ENCODE peak calls at places on chromosomes 7 and 10, in four cellular contexts. U is IMR-90, S is GM12878, C is K562. O is an unnamed sample.

GRCh38 chr10:44647877-44648542 is 263.1 kb upstream of the CXCL12 start:
- DNase-seq in U (peak; percentile 71), S (peak; percentile 27), C (no peak), O (no peak)

GRCh38 chr10:26790596-26790995 is 70.2 kb downstream of the ABI1 start:
- DNase-seq in U (peak; percentile 28), S (no peak), C (no peak), O (no peak)

GRCh38 chr10:59088912-59089573 is 87.4 kb upstream of the PHYHIPL start:
- DNase-seq in U (no peak), S (no peak), C (no peak), O (no peak)

GRCh38 chr10:117653170-117653515 is 110.6 kb downstream of the EMX2 start:
- DNase-seq in U (peak; percentile 60), S (peak; percentile 98), C (no peak), O (peak; percentile 18)

GRCh38 chr10:86775056-86775858 is 18.8 kb downstream of the BMPR1A start:
- DNase-seq in U (peak; percentile 33), S (peak; percentile 55), C (peak; percentile 24), O (no peak)

GRCh38 chr7:121286742-121287699 is 41.8 kb upstream of the WNT16 start:
- DNase-seq in U (peak; percentile 53), S (no peak), C (no peak), O (no peak)

GRCh38 chr7:73892003-73892975 is 31.3 kb downstream of the TMEM270 start:
- DNase-seq in U (peak; percentile 79), S (no peak), C (no peak), O (peak; percentile 53)

GRCh38 chr7:55296070-55296469 is 69.1 kb upstream of the LANCL2 start:
- DNase-seq in U (no peak), S (no peak), C (no peak), O (no peak)

GRCh38 chr7:116028808-116029207 is 1.8 kb downstream of the TFEC start:
- DNase-seq in U (no peak), S (peak; percentile 26), C (no peak), O (peak; percentile 17)

GRCh38 chr10:80144302-80145131 is 12.0 kb downstream of the PLAC9 start:
- DNase-seq in U (no peak), S (no peak), C (peak; percentile 51), O (no peak)

GRCh38 chr7:102008535-102009262 is 191.3 kb downstream of the CUX1 start:
- DNase-seq in U (no peak), S (no peak), C (no peak), O (no peak)

GRCh38 chr10:21173964-21174669 is 277.0 kb upstream of the NEBL start:
- DNase-seq in U (no peak), S (no peak), C (peak; percentile 55), O (no peak)

GRCh38 chr7:157219154-157219553 is 80.4 kb downstream of the UBE3C start:
- DNase-seq in U (no peak), S (no peak), C (no peak), O (no peak)

GRCh38 chr10:33234779-33235178 is 99.7 kb downstream of the NRP1 start:
- DNase-seq in U (no peak), S (no peak), C (no peak), O (peak; percentile 87)

GRCh38 chr10:34768261-34768971 is 46.7 kb downstream of the PARD3 start:
- DNase-seq in U (peak; percentile 21), S (no peak), C (no peak), O (no peak)

GRCh38 chr7:50068850-50069551 is 24.0 kb downstream of the ZPBP start:
- DNase-seq in U (no peak), S (peak; percentile 9), C (no peak), O (no peak)

GRCh38 chr7:6286486-6286885 is 14.1 kb upstream of the CYTH3 start:
- DNase-seq in U (no peak), S (no peak), C (no peak), O (no peak)

GRCh38 chr10:3468919-3469638 is 296.5 kb upstream of the PITRM1 start:
- DNase-seq in U (peak; percentile 96), S (no peak), C (no peak), O (peak; percentile 75)

GRCh38 chr7:148625342-148625741 is 34.8 kb downstream of the C7orf33 start:
- DNase-seq in U (no peak), S (no peak), C (no peak), O (no peak)

GRCh38 chr10:10662720-10663467 is 354.8 kb upstream of the CELF2 start:
- DNase-seq in U (no peak), S (no peak), C (no peak), O (no peak)

GRCh38 chr10:59234814-59235429 is 58.5 kb downstream of the PHYHIPL start:
- DNase-seq in U (peak; percentile 58), S (no peak), C (no peak), O (peak; percentile 41)

GRCh38 chr10:72809033-72809432 is 84.5 kb upstream of the OIT3 start:
- DNase-seq in U (peak; percentile 64), S (no peak), C (no peak), O (no peak)

GRCh38 chr10:88926484-88927249 is 25.9 kb downstream of the ACTA2 start:
- DNase-seq in U (peak; percentile 96), S (no peak), C (no peak), O (no peak)

GRCh38 chr10:99652800-99653390 is 6.4 kb upstream of the ENTPD7 start:
- DNase-seq in U (no peak), S (no peak), C (no peak), O (no peak)

GRCh38 chr10:111323567-111323966 is 246.7 kb downstream of the ADRA2A start:
- DNase-seq in U (no peak), S (no peak), C (no peak), O (no peak)

GRCh38 chr10:69474688-69475432 is 23.6 kb downstream of the TSPAN15 start:
- DNase-seq in U (peak; percentile 51), S (no peak), C (no peak), O (peak; percentile 33)

GRCh38 chr7:32470871-32471270 is 19.3 kb downstream of the LSM5 start:
- DNase-seq in U (no peak), S (no peak), C (no peak), O (no peak)

GRCh38 chr10:23499317-23499716 is 60.4 kb downstream of the OTUD1 start:
- DNase-seq in U (no peak), S (no peak), C (no peak), O (no peak)

GRCh38 chr10:109430844-109431243 is 492.5 kb downstream of the XPNPEP1 start:
- DNase-seq in U (no peak), S (no peak), C (no peak), O (no peak)

GRCh38 chr10:47027108-47027811 is 116.0 kb downstream of the PTPN20 start:
- DNase-seq in U (no peak), S (no peak), C (no peak), O (no peak)

GRCh38 chr10:45001382-45002148 is 842 bp downstream of the ZNF22 start:
- DNase-seq in U (peak; percentile 69), S (peak; percentile 44), C (peak; percentile 50), O (peak; percentile 94)

GRCh38 chr10:18044976-18045720 is 93.4 kb downstream of the SLC39A12 start:
- DNase-seq in U (peak; percentile 96), S (no peak), C (no peak), O (no peak)

GRCh38 chr7:44533301-44534055 is 7.7 kb downstream of the NPC1L1 start:
- DNase-seq in U (peak; percentile 41), S (no peak), C (no peak), O (no peak)

GRCh38 chr10:82558208-82558607 is 683.2 kb downstream of the NRG3 start:
- DNase-seq in U (no peak), S (no peak), C (no peak), O (peak; percentile 4)

GRCh38 chr10:82551501-82551900 is 676.5 kb downstream of the NRG3 start:
- DNase-seq in U (no peak), S (no peak), C (no peak), O (no peak)

DNA sequence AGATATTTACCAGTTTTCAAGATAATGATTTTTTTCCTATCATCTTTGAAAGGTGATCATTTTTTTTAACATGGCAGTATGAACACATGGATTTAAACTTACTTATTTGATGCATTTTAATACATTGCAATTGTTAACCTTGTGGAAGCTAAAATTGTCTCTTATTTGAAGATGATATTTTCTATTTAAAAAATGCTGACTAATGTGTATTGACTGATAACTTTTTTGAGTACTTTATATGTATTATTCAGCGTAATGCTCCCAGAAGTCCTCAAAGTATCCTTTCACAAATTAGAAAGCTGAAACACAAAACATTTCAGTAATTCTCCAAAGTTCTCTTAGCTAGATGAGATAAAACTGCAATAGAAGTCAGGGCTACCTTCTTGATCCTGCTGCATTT is 677.3 kb downstream of the NRG3 start:
- DNase-seq in U (no peak), S (no peak), C (no peak), O (no peak)
- TF ChIP-seq FOS in U (no peak), S (no peak), C (no peak), O (no peak)

GRCh38 chr7:1169409-1170368 is 9.7 kb upstream of the ZFAND2A start:
- DNase-seq in U (no peak), S (peak; percentile 56), C (peak; percentile 94), O (peak; percentile 90)
- H3K4me3 ChIP-seq in U (no peak overlapping the region), S (peak overlapping the region; percentile 47), C (peak overlapping the region; percentile 68), O (peak overlapping the region; percentile 47)

GRCh38 chr7:154861589-154861988 is 141.3 kb downstream of the PAXIP1 start:
- DNase-seq in U (no peak), S (no peak), C (no peak), O (no peak)

GRCh38 chr7:154858836-154859537 is 143.9 kb downstream of the PAXIP1 start:
- DNase-seq in U (no peak), S (no peak), C (no peak), O (no peak)

GRCh38 chr7:154862153-154862791 is 140.7 kb downstream of the PAXIP1 start:
- DNase-seq in U (no peak), S (no peak), C (no peak), O (no peak)

GRCh38 chr7:154859747-154860620 is 142.9 kb downstream of the PAXIP1 start:
- DNase-seq in U (no peak), S (no peak), C (no peak), O (no peak)

GRCh38 chr7:154860621-154861375 is 142.1 kb downstream of the PAXIP1 start:
- DNase-seq in U (no peak), S (no peak), C (no peak), O (no peak)
- TF ChIP-seq FOS in U (no peak), S (no peak), C (no peak), O (no peak)

DNA sequence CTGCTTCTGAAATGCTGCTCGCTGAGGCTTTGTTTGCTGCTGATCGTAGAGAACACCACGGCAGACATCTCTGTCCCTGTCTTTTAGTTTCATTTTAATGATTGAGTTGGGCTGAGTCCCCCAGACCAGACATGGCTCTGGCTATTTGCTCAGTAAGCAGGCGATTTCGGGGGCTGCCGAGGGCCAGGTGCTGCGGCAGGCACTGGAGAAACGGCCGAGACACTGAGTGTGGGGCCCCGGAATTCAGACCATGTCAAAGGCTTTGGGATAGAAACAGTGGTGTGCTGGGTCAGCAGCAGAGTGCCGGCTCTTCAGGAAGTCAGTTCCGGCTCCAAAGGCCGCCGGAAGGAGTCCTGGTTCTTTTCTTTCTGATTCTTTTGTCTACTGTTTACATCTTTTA is 5.0 kb downstream of the LRRC27 start:
- DNase-seq in U (no peak), S (no peak), C (no peak), O (peak; percentile 46)
- H3K4me3 ChIP-seq in U (no peak overlapping the region), S (peak overlapping the region; percentile 56), C (no peak overlapping the region), O (peak overlapping the region; percentile 36)

DNA sequence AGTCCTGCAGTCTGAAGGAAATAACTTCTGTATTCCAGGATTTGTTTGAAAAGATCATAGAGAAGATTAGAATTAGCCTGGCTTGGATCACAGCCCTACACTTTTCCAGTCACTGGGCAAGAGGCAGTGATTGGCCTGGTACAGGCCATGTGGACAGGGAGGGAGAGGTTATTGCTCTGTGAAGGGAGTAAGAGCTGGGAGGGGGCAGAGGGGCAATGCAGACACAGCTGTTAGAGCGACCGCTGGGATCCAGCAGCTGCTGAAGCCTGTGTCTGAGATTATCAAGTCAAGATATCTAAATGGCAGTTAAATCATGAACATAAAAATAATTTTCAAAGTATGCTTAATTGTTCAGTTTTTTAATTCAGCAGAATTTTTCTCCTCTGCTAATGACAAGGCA is 257.4 kb downstream of the SDK1 start:
- DNase-seq in U (no peak), S (no peak), C (no peak), O (peak; percentile 56)
- TF ChIP-seq FOS in U (no peak), S (no peak), C (no peak), O (no peak)